ENCODE peak calls at places on chromosome 18, in five cellular contexts. X is PC-3, Z is sciatic nerve, U is hepatocyte, F is prostate gland. M is an unnamed sample.

GRCh38 chr18:56062931-56063330 is 474.9 kb upstream of the TCF4 start:
- DNase-seq in X (no peak), F (no peak), U (no peak), Z (no peak), M (no peak)

GRCh38 chr18:57811477-57812125 is 8.5 kb upstream of the ATP8B1 start:
- DNase-seq in U (peak), X (peak), F (no peak), Z (no peak), M (no peak)

GRCh38 chr18:76468345-76469275 is 26.4 kb downstream of the ZNF516 start:
- DNase-seq in F (no peak), Z (peak), U (no peak), X (no peak), M (peak)

GRCh38 chr18:45689386-45689785 is 34.6 kb upstream of the SLC14A1 start:
- DNase-seq in Z (no peak), U (no peak), F (no peak), X (no peak), M (no peak)

GRCh38 chr18:46268662-46269061 is 164.5 kb downstream of the HAUS1 start:
- DNase-seq in Z (no peak), F (no peak), X (no peak), U (no peak), M (no peak)

GRCh38 chr18:41906528-41907256 is 48.3 kb upstream of the PIK3C3 start:
- DNase-seq in U (peak), Z (no peak), X (peak), F (no peak), M (no peak)

GRCh38 chr18:76689646-76690264 is 132.6 kb upstream of the ZNF236 start:
- DNase-seq in X (no peak), Z (no peak), U (no peak), F (no peak), M (no peak)

GRCh38 chr18:8667846-8668245 is 37.5 kb upstream of the MTCL1 start:
- DNase-seq in F (no peak), U (no peak), Z (no peak), X (no peak), M (no peak)

GRCh38 chr18:50388988-50389387 is 14.1 kb downstream of the SKA1 start:
- DNase-seq in Z (no peak), U (no peak), F (no peak), X (no peak), M (no peak)

GRCh38 chr18:63979409-63979908 is 9.6 kb downstream of the SERPINB8 start:
- DNase-seq in Z (no peak), F (peak), U (peak), X (peak), M (no peak)

GRCh38 chr18:21703241-21703820 is 1.2 kb downstream of the ABHD3 start:
- DNase-seq in X (peak), Z (peak), U (no peak), F (peak), M (no peak)

GRCh38 chr18:24031916-24032315 is 17.4 kb downstream of the TTC39C start:
- DNase-seq in F (no peak), X (no peak), Z (no peak), U (no peak), M (no peak)

GRCh38 chr18:1503847-1504246 is 599.2 kb downstream of the ADCYAP1 start:
- DNase-seq in X (no peak), Z (no peak), F (no peak), U (no peak), M (no peak)

GRCh38 chr18:58965930-58966662 is 101.4 kb downstream of the ZNF532 start:
- DNase-seq in Z (no peak), F (no peak), X (no peak), U (no peak), M (no peak)

GRCh38 chr18:36828630-36829361 is at the start of the genes KIAA1328 and TPGS2:
- DNase-seq in Z (peak), X (peak), U (peak), F (peak), M (peak)

GRCh38 chr18:63578357-63578958 is 8.7 kb upstream of the SERPINB13 start:
- DNase-seq in X (peak), F (no peak), U (peak), Z (no peak), M (no peak)

GRCh38 chr18:69588301-69588700 is 187.6 kb downstream of the DOK6 start:
- DNase-seq in U (no peak), Z (no peak), F (no peak), X (peak), M (no peak)

GRCh38 chr18:21241224-21242131 is 554 bp upstream of the GREB1L start:
- DNase-seq in Z (no peak), X (peak), U (peak), F (no peak), M (peak)

GRCh38 chr18:12403601-12404506 is 3.9 kb upstream of the PRELID3A start:
- DNase-seq in U (peak), F (no peak), Z (no peak), X (peak), M (no peak)

GRCh38 chr18:57544958-57545661 is 41.4 kb downstream of the FECH start:
- DNase-seq in U (no peak), Z (no peak), X (no peak), F (no peak), M (no peak)

GRCh38 chr18:32427084-32427933 is 43.4 kb downstream of the GAREM1 start:
- DNase-seq in Z (no peak), F (no peak), U (no peak), X (no peak), M (no peak)

GRCh38 chr18:13531681-13532325 is 194.6 kb downstream of the FAM210A start:
- DNase-seq in U (no peak), X (no peak), Z (no peak), F (no peak), M (no peak)

GRCh38 chr18:48318481-48318880 is 90.7 kb downstream of the ZBTB7C start:
- DNase-seq in Z (no peak), X (no peak), F (no peak), U (no peak), M (no peak)

GRCh38 chr18:36504928-36505327 is 207.4 kb downstream of the FHOD3 start:
- DNase-seq in Z (no peak), F (no peak), X (peak), U (no peak), M (no peak)

GRCh38 chr18:48529796-48530195 is 9.0 kb upstream of the CTIF start:
- DNase-seq in U (no peak), X (peak), Z (no peak), F (no peak), M (no peak)

GRCh38 chr18:41703744-41704530 is 251.1 kb upstream of the PIK3C3 start:
- DNase-seq in X (no peak), Z (no peak), F (no peak), U (no peak), M (no peak)

GRCh38 chr18:79947881-79948610 is 3.4 kb downstream of the SLC66A2 start:
- DNase-seq in F (no peak), Z (peak), X (no peak), U (no peak), M (no peak)

GRCh38 chr18:9321017-9321452 is 13.5 kb upstream of the TWSG1 start:
- DNase-seq in U (no peak), Z (no peak), F (no peak), X (no peak), M (no peak)

GRCh38 chr18:53838796-53839195 is 385.7 kb downstream of the MBD2 start:
- DNase-seq in U (peak), F (no peak), Z (no peak), X (peak), M (no peak)

GRCh38 chr18:55124078-55124477 is 164.8 kb upstream of the CCDC68 start:
- DNase-seq in F (no peak), X (no peak), Z (no peak), U (no peak), M (no peak)

GRCh38 chr18:48018806-48019295 is 88.4 kb upstream of the SMAD2 start:
- DNase-seq in X (peak), Z (no peak), U (no peak), F (no peak), M (no peak)

GRCh38 chr18:8286303-8286702 is 322.9 kb upstream of the RAB12 start:
- DNase-seq in F (no peak), Z (no peak), U (no peak), X (no peak), M (no peak)

GRCh38 chr18:36153203-36153602 is 23.5 kb downstream of the ELP2 start:
- DNase-seq in U (peak), X (no peak), F (no peak), Z (no peak), M (no peak)

GRCh38 chr18:58254873-58255511 is 211.0 kb downstream of the NEDD4L start:
- DNase-seq in U (no peak), F (peak), X (peak), Z (no peak), M (no peak)

GRCh38 chr18:3265564-3266033 is 3.7 kb downstream of the MYL12B start:
- DNase-seq in Z (no peak), F (no peak), U (peak), X (peak), M (no peak)